ENCODE peak calls at places on chromosomes 7 and 10, in eight cellular contexts. F, A, R, S, H, Q, P and D are unnamed samples.

GRCh38 chr10:2980791-2981360 is 86.5 kb upstream of the PFKP start:
- DNase-seq in P (no peak), S (no peak), F (no peak), R (no peak), Q (no peak), A (no peak), H (no peak), D (no peak)

GRCh38 chr7:47685712-47686376 is 103.9 kb upstream of the TNS3 start:
- DNase-seq in H (no peak), A (no peak), P (no peak), F (no peak), R (no peak), S (no peak), Q (no peak), D (no peak)

GRCh38 chr10:104253106-104253505 is 1.6 kb upstream of the GSTO1 start:
- DNase-seq in F (no peak), P (no peak), H (no peak), R (no peak), Q (no peak), S (no peak), A (no peak), D (no peak)

GRCh38 chr7:44121761-44122420 is 1.5 kb downstream of the POLD2 start:
- DNase-seq in P (no peak), R (no peak), Q (no peak), F (no peak), A (no peak), S (no peak), H (no peak), D (no peak)

GRCh38 chr10:49106451-49106850 is 8.9 kb downstream of the VSTM4 start:
- DNase-seq in F (peak), Q (no peak), S (peak), H (no peak), P (no peak), R (no peak), A (no peak), D (no peak)

GRCh38 chr7:127348247-127348631 is 44.3 kb downstream of the ZNF800 start:
- DNase-seq in F (no peak), P (no peak), S (no peak), A (no peak), H (no peak), Q (no peak), R (no peak), D (no peak)

GRCh38 chr7:127780489-127780888 is 128.5 kb downstream of the SND1 start:
- DNase-seq in Q (no peak), S (no peak), A (no peak), R (no peak), F (no peak), H (no peak), P (no peak), D (no peak)

GRCh38 chr7:138900040-138900828 is 81.0 kb downstream of the KIAA1549 start:
- DNase-seq in Q (peak), R (no peak), P (no peak), S (no peak), F (no peak), A (no peak), H (peak), D (no peak)

GRCh38 chr7:155953781-155954549 is 141.7 kb upstream of the SHH start:
- DNase-seq in A (peak), Q (no peak), S (no peak), H (no peak), P (no peak), F (no peak), R (no peak), D (peak)

GRCh38 chr10:19816420-19817250 is at the start of gene PLXDC2:
- DNase-seq in F (peak), A (no peak), S (peak), Q (peak), H (no peak), P (no peak), R (no peak), D (no peak)

GRCh38 chr10:96992721-96993120 is 160.6 kb downstream of the LCOR start:
- DNase-seq in P (no peak), F (no peak), S (no peak), H (no peak), A (no peak), R (peak), Q (no peak), D (no peak)

GRCh38 chr10:11294831-11295230 is 277.2 kb downstream of the CELF2 start:
- DNase-seq in Q (no peak), H (no peak), S (no peak), R (no peak), A (no peak), F (no peak), P (no peak), D (no peak)

GRCh38 chr7:128075536-128076095 is 44.4 kb upstream of the LRRC4 start:
- DNase-seq in A (no peak), F (no peak), R (no peak), Q (no peak), P (no peak), S (no peak), H (no peak), D (no peak)

GRCh38 chr10:101749033-101749432 is 26.9 kb downstream of the FGF8 start:
- DNase-seq in S (no peak), H (no peak), F (no peak), R (no peak), Q (no peak), P (peak), A (no peak), D (no peak)

GRCh38 chr7:44307301-44307900 is 18.0 kb downstream of the CAMK2B start:
- DNase-seq in A (peak), Q (peak), H (peak), S (no peak), R (peak), F (no peak), P (peak), D (peak)

GRCh38 chr7:52270301-52270700 is 765.1 kb upstream of the POM121L12 start:
- DNase-seq in R (no peak), S (no peak), A (no peak), F (no peak), P (no peak), Q (peak), H (no peak), D (no peak)

GRCh38 chr7:134890246-134891240 is 95.8 kb upstream of the AGBL3 start:
- DNase-seq in P (no peak), Q (no peak), H (no peak), S (no peak), R (no peak), A (no peak), F (peak), D (no peak)

GRCh38 chr10:72335394-72336258 is 19.1 kb downstream of the DNAJB12 start:
- DNase-seq in S (peak), Q (no peak), A (peak), F (peak), H (no peak), P (no peak), R (peak), D (peak)

GRCh38 chr7:27109533-27110162 is 7.2 kb upstream of the HOXA2 start:
- DNase-seq in S (no peak), A (no peak), H (no peak), R (no peak), Q (no peak), F (no peak), P (no peak), D (no peak)

GRCh38 chr10:101595591-101596433 is 7.7 kb downstream of the DPCD start:
- DNase-seq in A (no peak), R (no peak), S (no peak), Q (no peak), H (no peak), F (no peak), P (no peak), D (no peak)

GRCh38 chr7:88243345-88243909 is 23.6 kb upstream of the SRI start:
- DNase-seq in R (peak), P (peak), Q (peak), A (no peak), H (peak), S (no peak), F (no peak), D (peak)

GRCh38 chr10:1938317-1938716 is 201.0 kb upstream of the ADARB2 start:
- DNase-seq in P (no peak), A (no peak), Q (no peak), S (no peak), R (no peak), F (no peak), H (no peak), D (no peak)

GRCh38 chr10:19158358-19158757 is 109.8 kb downstream of the MALRD1 start:
- DNase-seq in F (no peak), A (no peak), H (no peak), Q (no peak), S (no peak), P (no peak), R (no peak), D (no peak)

GRCh38 chr10:125161570-125162139 is 1.3 kb upstream of the CTBP2 start:
- DNase-seq in H (no peak), F (no peak), S (no peak), P (no peak), Q (no peak), R (no peak), A (peak), D (no peak)

GRCh38 chr10:77156406-77156879 is 481.2 kb downstream of the KCNMA1 start:
- DNase-seq in S (no peak), H (peak), P (no peak), A (no peak), F (peak), Q (peak), R (no peak), D (no peak)

GRCh38 chr10:74913321-74913980 is 87.1 kb downstream of the KAT6B start:
- DNase-seq in Q (no peak), F (no peak), S (no peak), H (no peak), P (no peak), R (no peak), A (no peak), D (no peak)
- TF ChIP-seq CTCF in Q (no peak), F (no peak), S (no peak), H (no peak), P (no peak), R (no peak), A (no peak), D (no peak)

GRCh38 chr10:90592903-90593302 is 264.9 kb downstream of the HTR7 start:
- DNase-seq in P (peak), Q (peak), H (peak), F (no peak), A (no peak), S (peak), R (peak), D (peak)
- TF ChIP-seq CTCF in P (peak), Q (peak), H (peak), F (no peak), A (no peak), S (peak), R (peak), D (no peak)

GRCh38 chr7:92837214-92837749 is 909 bp upstream of the CDK6 start:
- DNase-seq in S (no peak), P (no peak), R (no peak), F (no peak), Q (peak), A (no peak), H (no peak), D (no peak)
- TF ChIP-seq CTCF in S (no peak), P (no peak), R (no peak), F (no peak), Q (no peak), A (no peak), H (no peak), D (no peak)

GRCh38 chr7:131488361-131488760 is 68.1 kb downstream of the PODXL start:
- DNase-seq in P (no peak), H (no peak), F (no peak), Q (peak), R (no peak), A (no peak), S (no peak), D (no peak)
- TF ChIP-seq CTCF in P (peak), H (peak), F (no peak), Q (peak), R (no peak), A (no peak), S (peak), D (no peak)

GRCh38 chr7:50335795-50336754 is 31.6 kb downstream of the IKZF1 start:
- DNase-seq in A (no peak), Q (no peak), H (no peak), F (no peak), R (no peak), P (no peak), S (no peak), D (no peak)

GRCh38 chr7:50336909-50337703 is 32.6 kb downstream of the IKZF1 start:
- DNase-seq in A (no peak), P (no peak), S (no peak), Q (no peak), H (no peak), R (no peak), F (no peak), D (no peak)

GRCh38 chr7:50342616-50343114 is 38.1 kb downstream of the IKZF1 start:
- DNase-seq in S (no peak), P (no peak), R (no peak), A (no peak), F (no peak), H (no peak), Q (no peak), D (no peak)

GRCh38 chr7:50341709-50342108 is 37.2 kb downstream of the IKZF1 start:
- DNase-seq in S (no peak), F (no peak), Q (no peak), P (no peak), H (no peak), R (no peak), A (no peak), D (no peak)

DNA sequence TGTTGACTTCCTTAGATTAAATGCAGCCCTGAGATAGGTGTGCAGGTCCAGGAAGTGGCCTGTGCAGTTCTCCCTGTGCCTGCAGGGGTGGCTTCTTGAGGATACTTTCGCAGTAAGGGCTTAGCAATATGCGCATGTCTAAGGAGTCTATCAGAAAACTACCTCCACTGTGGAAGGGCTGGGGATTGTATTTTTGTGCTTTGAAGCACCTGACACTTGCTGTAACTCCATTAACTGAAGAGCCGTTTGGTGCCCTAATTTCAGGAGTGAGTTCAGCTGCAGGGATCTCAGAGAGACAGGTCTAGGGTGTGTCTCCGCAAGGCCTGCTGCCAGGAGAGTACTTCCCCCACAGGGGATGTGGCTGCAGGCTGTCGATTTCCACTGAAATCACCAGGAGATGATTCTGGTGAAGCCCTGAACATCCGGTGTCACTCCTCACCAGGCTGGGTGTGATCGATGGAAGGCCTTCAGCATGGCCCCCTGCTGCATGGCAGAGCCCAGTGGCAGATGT is 35.5 kb downstream of the IKZF1 start:
- DNase-seq in P (no peak), F (no peak), S (no peak), A (no peak), H (no peak), Q (no peak), R (no peak), D (no peak)
- TF ChIP-seq CTCF in P (no peak), F (no peak), S (no peak), A (no peak), H (no peak), Q (no peak), R (no peak), D (no peak)

DNA sequence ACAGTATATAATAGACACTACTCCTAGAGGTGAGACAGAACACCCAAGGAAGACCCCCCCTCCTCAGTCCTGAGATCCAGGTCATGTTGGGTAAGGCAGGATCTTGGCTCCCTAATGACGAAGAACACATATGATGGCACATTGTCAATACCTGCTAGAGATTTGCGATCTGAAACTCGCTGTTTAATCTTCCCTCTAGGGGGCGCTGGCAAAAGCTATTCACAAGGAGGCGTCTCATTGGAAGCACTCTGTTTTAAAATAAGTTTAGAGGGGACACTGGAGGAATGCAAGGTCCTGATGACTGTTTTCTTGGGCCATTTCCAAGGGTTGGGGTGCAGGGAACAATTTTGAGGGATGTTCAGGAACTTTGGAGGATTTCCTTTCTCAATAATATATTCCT is 1013.7 kb upstream of the MBL2 start:
- DNase-seq in F (no peak), S (no peak), Q (peak), A (no peak), H (no peak), R (no peak), P (no peak), D (no peak)
- TF ChIP-seq CTCF in F (no peak), S (no peak), Q (peak), A (no peak), H (peak), R (peak), P (peak), D (no peak)

GRCh38 chr10:132002004-132002403 is 20.3 kb upstream of the BNIP3 start:
- DNase-seq in P (no peak), A (no peak), F (no peak), R (no peak), H (no peak), S (no peak), Q (no peak), D (no peak)

GRCh38 chr10:132004052-132004451 is 22.3 kb upstream of the BNIP3 start:
- DNase-seq in A (no peak), S (no peak), Q (no peak), R (no peak), H (no peak), P (no peak), F (no peak), D (no peak)

GRCh38 chr10:131998845-131999681 is 17.3 kb upstream of the BNIP3 start:
- DNase-seq in S (no peak), R (no peak), A (no peak), P (no peak), H (no peak), F (no peak), Q (no peak), D (no peak)

GRCh38 chr10:132003286-132003924 is 21.7 kb upstream of the BNIP3 start:
- DNase-seq in P (no peak), A (no peak), H (no peak), S (no peak), F (no peak), R (no peak), Q (no peak), D (no peak)

DNA sequence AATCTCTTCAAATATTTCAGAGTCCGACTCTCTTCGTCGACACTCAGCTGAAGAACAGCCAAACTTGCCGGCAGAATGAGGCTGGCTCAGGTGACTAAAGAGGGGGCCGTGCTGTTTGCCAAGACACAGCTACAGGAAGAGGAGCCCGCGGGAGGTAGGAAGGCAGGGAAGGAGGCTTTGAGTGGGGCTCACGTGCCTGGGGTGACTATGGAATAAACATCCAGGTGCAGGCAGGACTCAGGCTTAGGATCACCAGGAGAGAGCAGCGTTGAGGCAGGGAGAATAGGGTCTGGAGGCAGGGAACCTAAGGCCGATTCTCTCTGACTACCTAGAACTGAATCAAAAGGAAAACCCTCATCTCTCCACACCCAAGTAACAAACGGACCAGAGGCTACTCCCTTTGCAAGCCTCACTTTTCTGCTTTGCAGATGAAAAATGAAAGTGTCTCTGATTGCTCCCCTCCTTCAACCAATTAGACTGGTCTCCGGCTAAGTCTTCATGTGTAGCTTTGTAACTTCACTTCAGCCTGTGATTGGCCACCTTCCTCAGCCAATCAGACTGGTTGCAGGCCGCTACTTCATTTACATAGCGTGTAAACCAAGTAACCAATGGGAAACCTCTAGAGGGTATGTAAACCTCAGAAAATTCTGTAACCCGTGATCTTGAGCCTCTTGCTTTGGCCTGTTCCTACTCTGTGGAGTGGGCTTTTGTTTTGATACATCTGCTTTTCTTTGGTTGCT is 19.7 kb upstream of the BNIP3 start:
- DNase-seq in F (no peak), P (no peak), R (no peak), Q (peak), H (no peak), S (no peak), A (no peak), D (peak)
- TF ChIP-seq CTCF in F (no peak), P (peak), R (no peak), Q (peak), H (no peak), S (no peak), A (no peak), D (no peak)